ENCODE peak calls at places on chromosomes 11 and 22, in five cellular contexts. D is BE2C; N is activated CD4-positive, CD25-positive, alpha-beta regulatory T cell; T is activated naive CD4-positive, alpha-beta T cell treated with anti-CD3 and anti-CD28 coated beads for 36 hours; P is foreskin fibroblast. Y is an unnamed sample.

GRCh38 chr11:2725367-2726300 is 25.8 kb upstream of the KCNQ1OT1 start:
- DNase-seq in P (no peak), N (no peak), T (no peak), D (no peak), Y (no peak)

GRCh38 chr11:134360050-134360835 is 28.5 kb downstream of the GLB1L2 start:
- DNase-seq in D (peak), N (no peak), P (peak), T (peak), Y (peak)

GRCh38 chr11:110317516-110317932 is 21.1 kb upstream of the RDX start:
- DNase-seq in P (no peak), N (no peak), D (peak), T (no peak), Y (no peak)

GRCh38 chr22:42757475-42757874 is 36.8 kb upstream of the A4GALT start:
- DNase-seq in N (no peak), D (no peak), P (peak), T (no peak), Y (no peak)

GRCh38 chr11:17792161-17792560 is 57.6 kb downstream of the KCNC1 start:
- DNase-seq in T (no peak), P (no peak), D (no peak), N (no peak), Y (no peak)

GRCh38 chr11:27718853-27719574 is 18.8 kb upstream of the BDNF start:
- DNase-seq in P (peak), N (no peak), D (peak), T (no peak), Y (no peak)

GRCh38 chr11:33733978-33734377 is 2.2 kb downstream of the CD59 start:
- DNase-seq in N (no peak), P (no peak), T (no peak), D (no peak), Y (no peak)

GRCh38 chr11:795638-796564 is 2.2 kb downstream of the SLC25A22 start:
- DNase-seq in T (peak), P (peak), D (peak), N (peak), Y (peak)

GRCh38 chr11:86698634-86699033 is 26.2 kb upstream of the ME3 start:
- DNase-seq in N (no peak), P (no peak), D (no peak), T (no peak), Y (no peak)

GRCh38 chr22:29553391-29554224 is at the start of gene THOC5:
- DNase-seq in D (peak), T (peak), P (peak), N (peak), Y (peak)

GRCh38 chr11:65224939-65225283 is 36.9 kb upstream of the POLA2 start:
- DNase-seq in P (peak), T (no peak), N (no peak), D (no peak), Y (no peak)

GRCh38 chr11:12453243-12453642 is 75.9 kb downstream of the PARVA start:
- DNase-seq in P (no peak), T (no peak), D (no peak), N (no peak), Y (no peak)

GRCh38 chr22:23553922-23554870 is 25.9 kb downstream of the IGLL1 start:
- DNase-seq in D (no peak), P (no peak), T (no peak), N (no peak), Y (no peak)

GRCh38 chr22:49475253-49475652 is 352.4 kb downstream of the BRD1 start:
- DNase-seq in P (no peak), T (no peak), N (no peak), D (no peak), Y (no peak)

GRCh38 chr22:23152238-23153114 is 7.2 kb downstream of the RAB36 start:
- DNase-seq in N (no peak), P (no peak), T (no peak), D (no peak), Y (peak)

GRCh38 chr11:120198787-120199469 is 11.9 kb upstream of the OAF start:
- DNase-seq in T (no peak), N (no peak), D (no peak), P (no peak), Y (no peak)

GRCh38 chr11:1874406-1875092 is 17.1 kb downstream of the PRR33 start:
- DNase-seq in N (no peak), D (peak), P (no peak), T (no peak), Y (no peak)

GRCh38 chr22:49966041-49966715 is 5.6 kb downstream of the PIM3 start:
- DNase-seq in D (peak), T (peak), N (no peak), P (no peak), Y (peak)

GRCh38 chr11:116835042-116835772 is 2.2 kb downstream of the APOA1 start:
- DNase-seq in N (no peak), T (no peak), D (no peak), P (no peak), Y (no peak)

GRCh38 chr11:47998733-47999359 is 18.5 kb downstream of the PTPRJ start:
- DNase-seq in D (no peak), P (no peak), T (no peak), N (no peak), Y (no peak)

GRCh38 chr11:61173456-61173855 is 12.2 kb upstream of the VPS37C start:
- DNase-seq in P (peak), T (no peak), D (no peak), N (no peak), Y (no peak)

GRCh38 chr22:17965538-17966402 is 58.6 kb downstream of the MICAL3 start:
- DNase-seq in D (no peak), T (no peak), P (no peak), N (no peak), Y (no peak)

GRCh38 chr11:122717264-122717867 is 61.8 kb downstream of the UBASH3B start:
- DNase-seq in D (no peak), P (no peak), T (peak), N (no peak), Y (no peak)

GRCh38 chr11:43903969-43904368 is 23.3 kb downstream of the ALKBH3 start:
- DNase-seq in P (no peak), N (no peak), D (no peak), T (no peak), Y (no peak)

GRCh38 chr11:27429740-27430451 is 42.7 kb downstream of the LGR4 start:
- DNase-seq in D (no peak), P (no peak), T (no peak), N (no peak), Y (no peak)

GRCh38 chr11:100536979-100537378 is 150.1 kb upstream of the ARHGAP42 start:
- DNase-seq in N (no peak), T (no peak), D (no peak), P (no peak), Y (no peak)

GRCh38 chr11:117950999-117951961 is 22.1 kb upstream of the TMPRSS13 start:
- DNase-seq in T (peak), D (no peak), P (no peak), N (no peak), Y (no peak)

GRCh38 chr11:15139958-15140659 is 25.4 kb downstream of the INSC start:
- DNase-seq in N (no peak), T (no peak), P (no peak), D (no peak), Y (no peak)

GRCh38 chr11:71418643-71419042 is 29.6 kb downstream of the DHCR7 start:
- DNase-seq in N (no peak), D (no peak), T (no peak), P (no peak), Y (peak)

GRCh38 chr11:67029146-67029545 is 6.2 kb downstream of the SYT12 start:
- DNase-seq in D (no peak), N (no peak), P (no peak), T (no peak), Y (no peak)

GRCh38 chr11:84019576-84020194 is 733.5 kb upstream of the CCDC90B start:
- DNase-seq in P (no peak), D (no peak), N (no peak), T (no peak), Y (no peak)

Y was measured in posterior cingulate gyrus.